ENCODE peak calls at places on chromosomes 5 and 9, in six cellular contexts. P is brain microvascular endothelial cell, M is GM12865, Z is astrocyte of the cerebellum, W is heart right ventricle, L is Peyer's patch. H is an unnamed sample.

GRCh38 chr5:159510282-159510681 is 180.0 kb upstream of the IL12B start:
- DNase-seq in P (peak), M (no peak), Z (peak), W (peak), L (peak), H (peak)

GRCh38 chr5:154071799-154072781 is 33.3 kb downstream of the MFAP3 start:
- DNase-seq in P (peak), M (peak), Z (peak), W (peak), L (peak), H (peak)

GRCh38 chr9:116087751-116088194 is 65.8 kb upstream of the PAPPA start:
- DNase-seq in P (peak), M (no peak), Z (no peak), W (no peak), L (no peak), H (peak)

GRCh38 chr5:61293873-61294272 is 38.2 kb upstream of the ZSWIM6 start:
- DNase-seq in P (no peak), M (no peak), Z (no peak), W (no peak), L (no peak), H (no peak)

GRCh38 chr9:131442351-131442750 is 48.5 kb downstream of the PRRC2B start:
- DNase-seq in P (no peak), M (no peak), Z (no peak), W (no peak), L (peak), H (no peak)

GRCh38 chr9:109923826-109924225 is 143.8 kb downstream of the PALM2AKAP2 start:
- DNase-seq in P (no peak), M (no peak), Z (no peak), W (no peak), L (no peak), H (no peak)

GRCh38 chr9:25678846-25679360 is 659 bp upstream of the TUSC1 start:
- DNase-seq in P (no peak), M (no peak), Z (no peak), W (no peak), L (no peak), H (peak)

GRCh38 chr5:39783756-39784421 is 359.1 kb upstream of the DAB2 start:
- DNase-seq in P (no peak), M (peak), Z (no peak), W (no peak), L (no peak), H (no peak)

GRCh38 chr5:83428126-83428525 is 43.4 kb upstream of the VCAN start:
- DNase-seq in P (no peak), M (peak), Z (peak), W (no peak), L (no peak), H (no peak)

GRCh38 chr5:72956324-72957140 is 691 bp downstream of the FCHO2 start:
- DNase-seq in P (peak), M (peak), Z (peak), W (peak), L (peak), H (no peak)

GRCh38 chr9:92669527-92669889 is 423 bp downstream of the IPPK start:
- DNase-seq in P (no peak), M (no peak), Z (no peak), W (no peak), L (no peak), H (no peak)
- H3K4me3 ChIP-seq in P (peak), M (peak), Z (peak), W (peak), L (peak), H (peak)

DNA sequence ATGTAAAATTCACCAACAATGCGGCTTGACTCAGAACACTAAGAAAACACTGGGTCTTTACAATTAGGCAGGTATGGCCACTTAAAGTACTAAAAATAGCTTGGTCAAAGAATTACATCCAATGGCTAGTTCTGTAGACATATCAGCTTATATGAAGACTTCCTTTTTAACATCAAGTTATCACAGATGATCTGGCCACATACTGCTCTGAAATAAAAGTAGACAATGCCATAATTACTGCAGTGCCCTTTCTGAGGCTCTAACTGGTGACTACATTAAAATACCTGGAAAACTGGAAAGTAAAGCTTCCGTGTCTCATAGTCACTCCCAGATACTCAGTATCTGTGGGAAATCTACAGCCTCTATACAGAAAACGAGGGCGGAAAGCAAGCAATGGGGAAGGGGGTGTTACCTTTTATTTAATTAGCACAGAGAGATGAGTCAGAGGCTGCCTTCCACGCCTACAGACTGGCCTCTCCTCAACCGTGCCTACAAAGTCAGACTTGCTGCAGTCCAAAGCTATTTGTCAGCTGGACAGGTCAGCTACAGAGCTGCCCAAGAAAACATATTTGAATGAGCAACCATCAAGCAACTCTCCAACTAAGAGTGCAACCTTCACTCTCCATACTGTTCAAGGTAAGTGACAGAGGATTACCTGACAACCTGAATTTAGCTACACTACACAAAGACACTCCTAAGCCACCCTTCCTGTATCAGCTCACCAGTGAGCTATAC is 8.7 kb downstream of the SERINC5 start:
- DNase-seq in P (peak), M (peak), Z (peak), W (no peak), L (peak), H (peak)
- H3K4me3 ChIP-seq in P (peak), M (no peak), Z (no peak), W (no peak), L (peak), H (peak)

DNA sequence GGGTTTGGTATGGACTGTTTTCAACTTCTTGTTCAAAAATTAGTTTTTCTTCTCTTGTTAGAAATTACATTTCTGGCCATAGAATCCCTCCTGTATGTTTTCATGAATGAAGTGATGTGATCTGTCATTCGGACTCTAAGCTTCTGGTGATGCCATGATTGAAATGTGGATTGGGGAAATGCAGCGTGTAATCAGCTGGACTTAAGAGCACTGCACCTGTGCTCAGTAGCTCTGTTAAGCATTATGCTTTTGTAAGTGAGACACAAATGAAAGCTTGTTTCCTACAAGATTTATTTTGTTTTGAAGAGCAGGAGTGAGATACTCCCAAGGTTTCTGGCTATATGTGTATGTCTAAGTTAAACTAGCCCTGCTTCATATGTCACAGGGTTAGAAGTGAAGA is 24.0 kb upstream of the FAM120AOS start:
- DNase-seq in P (no peak), M (no peak), Z (no peak), W (no peak), L (no peak), H (no peak)
- H3K4me3 ChIP-seq in P (no peak), M (no peak), Z (no peak), W (no peak), L (no peak), H (no peak)

DNA sequence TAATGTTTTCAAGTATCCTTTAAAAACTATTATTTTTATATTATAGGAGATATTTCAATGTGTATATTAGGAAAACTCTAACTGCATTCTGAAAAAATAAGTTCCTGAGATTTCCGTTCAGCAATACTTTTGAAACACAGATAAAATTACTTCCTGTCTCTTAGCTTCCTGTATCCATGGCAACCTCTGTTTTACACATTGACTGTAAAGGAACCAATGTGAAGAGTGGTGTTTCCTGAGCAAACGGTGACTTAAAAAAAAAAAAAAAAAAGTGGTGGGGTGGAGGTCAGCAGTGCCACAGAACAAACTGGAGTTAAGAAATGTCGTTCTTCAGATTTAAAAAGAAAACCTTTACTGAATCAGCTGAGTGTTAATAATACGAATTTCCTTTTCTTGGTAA is at the start of gene LRRC70:
- DNase-seq in P (peak), M (peak), Z (no peak), W (no peak), L (no peak), H (peak)
- H3K4me3 ChIP-seq in P (no peak), M (no peak), Z (no peak), W (peak), L (no peak), H (no peak)

GRCh38 chr5:17218353-17219005 is 1.0 kb downstream of the BASP1 start:
- DNase-seq in P (peak), M (peak), Z (no peak), W (peak), L (peak), H (no peak)
- H3K4me3 ChIP-seq in P (peak), M (peak), Z (peak), W (peak), L (peak), H (peak)

DNA sequence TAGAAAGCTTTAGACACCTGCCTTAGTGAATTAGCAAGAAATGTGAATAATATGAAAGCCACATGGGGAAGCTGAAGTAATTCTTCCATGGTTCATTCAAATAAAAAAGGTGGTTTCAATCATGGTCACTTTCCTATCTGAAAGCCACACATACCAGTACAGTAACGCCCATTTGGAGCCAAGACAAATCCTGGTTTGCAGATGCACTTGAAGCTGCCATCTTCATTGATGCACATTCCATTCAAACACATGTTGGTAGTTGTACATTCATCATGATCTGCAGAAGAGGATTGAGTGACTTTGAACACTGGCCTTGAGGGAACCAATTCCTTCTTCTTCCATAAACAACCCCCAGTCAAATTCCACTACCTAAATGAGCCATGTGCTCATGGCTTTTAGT is 161.5 kb downstream of the FBN2 start:
- DNase-seq in P (no peak), M (no peak), Z (peak), W (no peak), L (no peak), H (no peak)
- H3K4me3 ChIP-seq in P (no peak), M (no peak), Z (no peak), W (no peak), L (no peak), H (no peak)

DNA sequence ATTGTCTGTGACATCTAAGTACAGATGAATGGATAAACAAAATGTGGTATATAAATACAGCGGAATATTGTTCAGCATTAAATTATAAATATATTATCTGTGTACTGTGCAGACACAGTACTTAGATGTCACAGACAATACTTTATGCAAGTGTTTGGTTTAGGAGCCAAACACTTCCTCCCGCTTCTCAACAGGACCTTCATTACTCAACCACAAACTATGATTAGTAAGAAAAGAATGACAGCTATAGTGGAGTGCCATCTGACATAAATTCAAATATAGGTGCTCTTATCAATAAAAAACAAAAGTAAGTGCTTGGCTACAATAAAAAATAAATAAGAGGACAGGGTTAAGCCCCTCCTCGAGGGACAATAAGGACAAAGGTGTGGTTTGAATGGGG is 38.9 kb upstream of the STX17 start:
- DNase-seq in P (no peak), M (no peak), Z (no peak), W (no peak), L (no peak), H (no peak)
- H3K4me3 ChIP-seq in P (no peak), M (no peak), Z (no peak), W (no peak), L (no peak), H (no peak)

GRCh38 chr5:37837101-37838032 is 2.5 kb downstream of the GDNF start:
- DNase-seq in P (peak), M (peak), Z (peak), W (peak), L (peak), H (no peak)
- H3K4me3 ChIP-seq in P (peak), M (no peak), Z (peak), W (peak), L (peak), H (peak)

DNA sequence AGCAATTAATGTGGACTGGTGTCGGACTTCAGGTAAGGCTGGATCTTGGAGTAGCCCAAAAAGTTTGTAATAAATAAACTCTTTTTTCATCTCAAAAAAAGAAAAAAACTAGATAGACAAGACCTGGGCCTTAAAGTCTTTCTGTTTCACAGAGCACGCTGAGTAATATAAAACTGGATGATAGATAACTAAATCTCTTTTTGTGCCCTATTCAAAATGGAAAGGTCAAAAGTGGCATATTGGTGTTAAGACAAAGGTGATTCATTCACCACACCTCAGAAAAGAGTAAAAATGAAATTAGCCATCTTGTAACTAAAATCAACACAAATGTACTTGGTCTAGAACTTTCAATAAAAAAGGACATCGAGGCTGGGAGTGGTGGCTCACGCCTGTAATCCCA is 30.3 kb upstream of the RFK start:
- DNase-seq in P (no peak), M (no peak), Z (no peak), W (no peak), L (no peak), H (no peak)
- H3K4me3 ChIP-seq in P (no peak), M (no peak), Z (no peak), W (no peak), L (no peak), H (no peak)

DNA sequence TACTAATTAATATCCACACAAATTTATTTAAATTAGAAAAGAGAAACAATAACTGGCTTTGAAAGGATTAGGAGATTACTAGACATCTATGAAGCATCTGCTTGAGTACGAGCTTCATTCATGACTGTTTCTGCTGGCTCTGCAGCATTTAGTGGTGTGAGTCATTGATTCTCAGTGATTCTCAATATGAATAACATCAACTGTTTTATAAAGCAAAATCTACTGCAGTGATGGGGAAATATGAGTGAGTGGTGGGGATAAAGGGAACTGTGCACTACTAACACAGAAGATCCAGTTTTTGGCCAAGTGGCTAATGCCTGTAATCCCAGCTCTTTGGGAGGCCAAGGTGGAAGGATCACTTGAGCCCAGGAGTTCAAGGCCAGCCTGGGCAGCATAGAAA is 8.4 kb downstream of the FNBP1 start:
- DNase-seq in P (peak), M (peak), Z (peak), W (no peak), L (no peak), H (peak)
- H3K4me3 ChIP-seq in P (no peak), M (peak), Z (no peak), W (no peak), L (no peak), H (no peak)

H was measured in skeletal muscle cell.